ENCODE peak calls at places on chromosomes 16 and 17, in five cellular contexts. Z is left ventricle myocardium inferior; D is CD8-positive, alpha-beta memory T cell; C is pancreas; V is tibial nerve. L is an unnamed sample.

GRCh38 chr16:12587646-12588277 is 215.9 kb downstream of the CPPED1 start:
- DNase-seq in C (no peak), D (no peak), V (no peak), Z (no peak), L (no peak)

GRCh38 chr16:3259097-3259496 is 2.7 kb upstream of the MEFV start:
- DNase-seq in Z (no peak), C (no peak), D (no peak), V (no peak), L (no peak)

GRCh38 chr16:81891734-81892364 is 112.8 kb downstream of the PLCG2 start:
- DNase-seq in D (no peak), C (no peak), V (no peak), Z (no peak), L (no peak)

GRCh38 chr17:1484586-1485310 is 7.7 kb downstream of the MYO1C start:
- DNase-seq in D (peak; percentile 58), V (no peak), Z (peak; percentile 61), C (peak; percentile 80), L (peak; percentile 90)

GRCh38 chr17:83012873-83013778 is 66.3 kb upstream of the METRNL start:
- DNase-seq in D (no peak), V (no peak), C (no peak), Z (no peak), L (no peak)

GRCh38 chr17:67717624-67718324 is at the start of gene NOL11:
- DNase-seq in D (peak; percentile 99), V (peak; percentile 98), C (peak; percentile 99), Z (peak; percentile 99), L (peak; percentile 99)

GRCh38 chr17:34614698-34615097 is 35.3 kb downstream of the TMEM132E start:
- DNase-seq in V (no peak), C (no peak), Z (no peak), D (no peak), L (no peak)

GRCh38 chr17:76063880-76064546 is 8.3 kb downstream of the SRP68 start:
- DNase-seq in V (no peak), C (no peak), D (no peak), Z (no peak), L (no peak)

GRCh38 chr16:69931631-69932030 is 19.5 kb upstream of the CLEC18A start:
- DNase-seq in D (no peak), C (no peak), V (no peak), Z (no peak), L (no peak)

GRCh38 chr17:79892457-79893236 is 53.4 kb upstream of the CBX4 start:
- DNase-seq in V (no peak), D (no peak), Z (no peak), C (peak; percentile 45), L (peak; percentile 93)

GRCh38 chr17:45287526-45288264 is 25.8 kb upstream of the SPATA32 start:
- DNase-seq in D (no peak), C (no peak), Z (no peak), V (no peak), L (peak; percentile 80)

GRCh38 chr17:79618383-79619067 is 7.7 kb upstream of the RBFOX3 start:
- DNase-seq in D (no peak), V (no peak), Z (peak; percentile 2), C (peak; percentile 35), L (no peak)

GRCh38 chr17:50371526-50371925 is 1.5 kb downstream of the MRPL27 start:
- DNase-seq in V (no peak), Z (no peak), D (no peak), C (no peak), L (no peak)
- H3K4me1 ChIP-seq in V (peaks cover 17% of the 10 kb centered on the region), Z (peaks cover 29% of the 10 kb centered on the region), D (peaks cover 24% of the 10 kb centered on the region), C (peaks cover 11% of the 10 kb centered on the region), L (peaks cover 7% of the 10 kb centered on the region)

GRCh38 chr16:1367486-1368174 is 15.9 kb downstream of the GNPTG start:
- DNase-seq in C (no peak), D (no peak), V (no peak), Z (no peak), L (no peak)
- H3K4me1 ChIP-seq in C (no peaks in the 10 kb centered on the region), D (no peaks in the 10 kb centered on the region), V (no peaks in the 10 kb centered on the region), Z (no peaks in the 10 kb centered on the region), L (no peaks in the 10 kb centered on the region)

DNA sequence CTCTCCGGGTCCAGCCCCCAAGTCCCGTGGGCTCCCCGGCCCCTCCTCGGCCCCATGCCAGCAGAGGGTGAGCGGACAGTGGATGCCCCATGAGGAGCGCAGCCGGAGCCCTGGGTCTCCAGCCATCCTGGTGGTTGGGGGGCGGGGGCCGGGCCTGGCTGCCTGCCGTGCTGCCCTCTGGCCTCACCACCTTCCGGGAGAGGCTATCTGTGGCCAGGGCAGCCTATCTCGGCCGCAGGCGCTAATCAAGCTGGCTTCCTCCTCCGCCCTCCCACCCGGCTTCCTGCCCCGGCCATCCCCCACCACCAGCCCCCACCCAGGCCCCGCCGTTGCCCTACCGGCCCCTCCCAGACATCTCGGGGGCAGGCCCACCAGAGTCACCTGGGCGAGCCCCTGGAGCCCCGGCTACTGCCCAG is 46.8 kb downstream of the ZFPM1 start:
- DNase-seq in C (no peak), Z (no peak), V (no peak), D (no peak), L (no peak)
- H3K4me1 ChIP-seq in C (peaks cover 58% of the 10 kb centered on the region), Z (peaks cover 17% of the 10 kb centered on the region), V (no peaks in the 10 kb centered on the region), D (peaks cover 6% of the 10 kb centered on the region), L (peaks cover 5% of the 10 kb centered on the region)

DNA sequence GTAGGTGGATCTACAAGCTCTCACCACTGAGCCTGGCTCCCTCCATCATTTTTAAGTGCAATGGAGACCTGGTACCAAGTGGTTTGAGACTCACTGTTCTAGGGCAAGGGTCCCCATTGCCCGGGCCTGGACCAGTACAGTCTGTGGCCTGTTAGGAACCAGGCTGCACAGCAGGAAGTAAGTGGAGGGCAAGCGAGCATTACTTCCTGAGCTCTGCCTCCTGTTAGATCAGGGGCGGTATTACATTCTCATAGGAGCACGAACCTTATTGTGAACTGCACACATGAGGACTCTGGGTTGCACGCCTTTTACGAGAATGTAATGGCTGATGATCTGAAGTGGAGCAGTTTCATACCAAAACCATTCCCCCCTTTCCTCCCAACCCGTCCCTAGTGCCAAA is 6.8 kb upstream of the ZNF594 start:
- DNase-seq in Z (no peak), D (no peak), V (no peak), C (no peak), L (no peak)
- H3K4me1 ChIP-seq in Z (no peaks in the 10 kb centered on the region), D (peaks cover 8% of the 10 kb centered on the region), V (no peaks in the 10 kb centered on the region), C (no peaks in the 10 kb centered on the region), L (no peaks in the 10 kb centered on the region)

GRCh38 chr17:30326816-30327215 is 7.0 kb downstream of the TMIGD1 start:
- DNase-seq in C (no peak), Z (no peak), D (no peak), V (no peak), L (peak; percentile 46)

GRCh38 chr17:30323262-30323894 is 10.5 kb downstream of the TMIGD1 start:
- DNase-seq in C (no peak), V (no peak), D (peak; percentile 30), Z (no peak), L (no peak)

GRCh38 chr17:30321314-30321713 is 12.5 kb downstream of the TMIGD1 start:
- DNase-seq in Z (no peak), D (no peak), V (no peak), C (no peak), L (no peak)

GRCh38 chr17:30324723-30325122 is 9.1 kb downstream of the TMIGD1 start:
- DNase-seq in Z (no peak), C (no peak), D (no peak), V (no peak), L (no peak)

DNA sequence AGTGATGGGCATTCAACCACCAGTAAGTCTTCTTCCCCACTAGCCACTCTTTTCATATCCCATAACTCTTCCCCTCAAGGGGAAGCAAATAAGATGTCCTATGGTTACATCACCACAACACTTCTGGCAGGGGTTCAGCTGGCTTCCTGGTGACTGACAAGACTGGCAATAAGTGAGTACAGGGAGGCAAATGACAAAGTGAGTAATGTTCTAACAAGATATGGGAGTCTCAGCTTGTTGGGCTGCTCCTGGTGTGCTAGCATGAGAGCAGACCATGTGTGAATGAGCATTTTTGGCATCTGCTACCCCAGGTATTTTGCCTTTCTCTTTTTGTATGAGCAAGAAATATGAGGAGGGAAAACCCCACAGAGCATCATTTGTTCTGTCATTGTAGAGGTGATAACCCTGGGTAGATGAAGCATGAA is 9.9 kb downstream of the TMIGD1 start:
- DNase-seq in V (no peak), C (no peak), D (no peak), Z (no peak), L (peak; percentile 50)
- H3K4me1 ChIP-seq in V (peaks cover 3% of the 10 kb centered on the region), C (no peaks in the 10 kb centered on the region), D (peaks cover 25% of the 10 kb centered on the region), Z (no peaks in the 10 kb centered on the region), L (peaks cover 2% of the 10 kb centered on the region)

DNA sequence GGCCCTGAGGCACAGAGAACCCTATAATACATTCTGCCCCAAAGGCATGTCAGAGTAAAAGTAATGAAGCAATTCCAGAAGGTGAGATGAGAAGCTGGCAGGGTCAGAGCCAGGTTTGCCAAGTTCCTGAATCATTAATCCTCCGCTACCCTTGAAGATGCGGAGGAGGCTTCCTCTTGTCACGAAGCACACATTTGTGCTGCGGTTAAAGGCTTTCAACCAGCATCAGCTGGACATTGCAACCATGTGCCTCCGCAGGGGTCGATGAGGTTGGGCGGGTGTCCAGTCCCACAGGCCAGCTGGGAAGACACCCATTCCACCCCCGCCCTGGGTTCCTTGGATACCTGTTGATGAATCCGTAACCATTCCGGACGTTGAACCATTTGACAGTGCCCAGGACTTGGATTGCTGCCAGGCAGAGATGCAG is 1.3 kb downstream of the YBX2 start:
- DNase-seq in D (no peak), Z (no peak), C (no peak), V (no peak), L (no peak)
- H3K4me1 ChIP-seq in D (peaks cover 24% of the 10 kb centered on the region), Z (peaks cover 74% of the 10 kb centered on the region), C (peaks cover 18% of the 10 kb centered on the region), V (peaks cover 29% of the 10 kb centered on the region), L (peaks cover 10% of the 10 kb centered on the region)

L was measured in small intestine.